ENCODE peak calls at places on chromosomes 16 and 17, in eight cellular contexts. Q is NCI-H1105, K is OCI-M1, N is T-cell, U is fibroblast of pulmonary artery, Z is H4, H is IMR-90, S is hypothalamus. F is an unnamed sample.

GRCh38 chr16:85365120-85365519 is 248.0 kb upstream of the GSE1 start:
- DNase-seq in Q (peak; percentile 38), K (no peak), N (no peak), U (no peak), Z (no peak), H (no peak), S (no peak), F (no peak)

GRCh38 chr17:76753061-76753961 is 15.4 kb downstream of the MFSD11 start:
- DNase-seq in Q (no peak), K (peak; percentile 47), N (peak; percentile 44), U (no peak), Z (no peak), H (no peak), S (no peak), F (peak; percentile 32)

GRCh38 chr16:62038646-62039045 is 2.4 kb upstream of the CDH8 start:
- DNase-seq in Q (no peak), K (peak; percentile 16), N (no peak), U (no peak), Z (no peak), H (no peak), S (no peak), F (no peak)

GRCh38 chr16:27951752-27952151 is 111.8 kb downstream of the GSG1L start:
- DNase-seq in Q (no peak), K (no peak), N (no peak), U (no peak), Z (no peak), H (peak; percentile 43), S (no peak), F (no peak)

GRCh38 chr17:64399071-64399766 is 8.6 kb upstream of the PECAM1 start:
- DNase-seq in Q (no peak), K (no peak), N (no peak), U (peak; percentile 49), Z (peak; percentile 47), H (no peak), S (no peak), F (no peak)

GRCh38 chr16:29765167-29766032 is 12.7 kb upstream of the ZG16 start:
- DNase-seq in Q (peak; percentile 12), K (no peak), N (no peak), U (no peak), Z (no peak), H (no peak), S (no peak), F (no peak)

GRCh38 chr17:14451729-14452191 is 150.9 kb downstream of the HS3ST3B1 start:
- DNase-seq in Q (no peak), K (no peak), N (no peak), U (no peak), Z (no peak), H (peak; percentile 7), S (no peak), F (no peak)

GRCh38 chr16:15051387-15051951 is 4.4 kb downstream of the NTAN1 start:
- DNase-seq in Q (no peak), K (no peak), N (no peak), U (no peak), Z (no peak), H (no peak), S (no peak), F (no peak)

GRCh38 chr17:45873728-45874127 is 20.6 kb upstream of the MAPT start:
- DNase-seq in Q (no peak), K (peak; percentile 22), N (no peak), U (no peak), Z (no peak), H (no peak), S (no peak), F (peak; percentile 22)

GRCh38 chr16:11224096-11224893 is 31.7 kb downstream of the SOCS1 start:
- DNase-seq in Q (no peak), K (peak; percentile 96), N (peak; percentile 69), U (no peak), Z (no peak), H (no peak), S (no peak), F (peak; percentile 18)

GRCh38 chr16:20610192-20610891 is 34.2 kb upstream of the ACSM2B start:
- DNase-seq in Q (peak; percentile 78), K (peak; percentile 20), N (no peak), U (no peak), Z (no peak), H (no peak), S (no peak), F (no peak)

GRCh38 chr16:87635541-87636049 is 33.3 kb downstream of the JPH3 start:
- DNase-seq in Q (peak; percentile 25), K (peak; percentile 72), N (peak; percentile 67), U (peak; percentile 22), Z (peak; percentile 84), H (peak; percentile 19), S (peak; percentile 27), F (peak; percentile 51)

GRCh38 chr17:72388765-72389473 is 268.1 kb downstream of the SOX9 start:
- DNase-seq in Q (no peak), K (peak; percentile 11), N (no peak), U (no peak), Z (peak; percentile 94), H (no peak), S (no peak), F (no peak)

GRCh38 chr16:4886151-4886550 is 38.9 kb downstream of the UBN1 start:
- DNase-seq in Q (no peak), K (no peak), N (no peak), U (no peak), Z (no peak), H (no peak), S (no peak), F (no peak)

GRCh38 chr17:67107811-67108210 is 63.5 kb downstream of the CACNG1 start:
- DNase-seq in Q (no peak), K (no peak), N (no peak), U (no peak), Z (no peak), H (no peak), S (no peak), F (no peak)

GRCh38 chr17:75349589-75349988 is 55.9 kb downstream of the GRB2 start:
- DNase-seq in Q (no peak), K (no peak), N (no peak), U (no peak), Z (no peak), H (no peak), S (no peak), F (no peak)

GRCh38 chr17:59365383-59365981 is 34.0 kb downstream of the YPEL2 start:
- DNase-seq in Q (peak; percentile 43), K (peak; percentile 98), N (peak; percentile 44), U (no peak), Z (no peak), H (no peak), S (no peak), F (no peak)

GRCh38 chr16:86252596-86252995 is 257.7 kb upstream of the FOXF1 start:
- DNase-seq in Q (no peak), K (peak; percentile 23), N (no peak), U (peak; percentile 55), Z (peak; percentile 43), H (peak; percentile 65), S (no peak), F (no peak)

GRCh38 chr16:50572700-50573099 is 24.5 kb downstream of the NKD1 start:
- DNase-seq in Q (no peak), K (no peak), N (no peak), U (no peak), Z (no peak), H (no peak), S (no peak), F (no peak)

GRCh38 chr17:77825621-77826020 is 132.9 kb upstream of the TNRC6C start:
- DNase-seq in Q (no peak), K (no peak), N (no peak), U (no peak), Z (no peak), H (no peak), S (no peak), F (no peak)

GRCh38 chr17:6100891-6101290 is 30.7 kb downstream of the WSCD1 start:
- DNase-seq in Q (no peak), K (no peak), N (no peak), U (no peak), Z (no peak), H (no peak), S (no peak), F (no peak)

GRCh38 chr16:82192665-82193064 is 22.6 kb upstream of the MPHOSPH6 start:
- DNase-seq in Q (no peak), K (peak; percentile 14), N (no peak), U (peak; percentile 90), Z (peak; percentile 14), H (peak; percentile 88), S (no peak), F (no peak)

GRCh38 chr17:8152981-8153549 is 861 bp upstream of the PER1 start:
- DNase-seq in Q (no peak), K (no peak), N (no peak), U (no peak), Z (no peak), H (no peak), S (no peak), F (no peak)

GRCh38 chr17:70597774-70598173 is 428.4 kb downstream of the KCNJ2 start:
- DNase-seq in Q (peak; percentile 57), K (no peak), N (no peak), U (no peak), Z (no peak), H (no peak), S (no peak), F (no peak)

GRCh38 chr17:47696717-47697642 is 3.0 kb downstream of the TBKBP1 start:
- DNase-seq in Q (no peak), K (no peak), N (no peak), U (no peak), Z (no peak), H (no peak), S (no peak), F (no peak)

GRCh38 chr17:4933646-4934045 is 1.6 kb downstream of the GP1BA start:
- DNase-seq in Q (no peak), K (no peak), N (no peak), U (no peak), Z (no peak), H (no peak), S (no peak), F (no peak)

GRCh38 chr17:80786470-80786869 is 205.2 kb upstream of the CHMP6 start:
- DNase-seq in Q (no peak), K (no peak), N (no peak), U (no peak), Z (no peak), H (no peak), S (no peak), F (no peak)

GRCh38 chr17:62595484-62595883 is 32.0 kb upstream of the MRC2 start:
- DNase-seq in Q (no peak), K (no peak), N (no peak), U (no peak), Z (no peak), H (no peak), S (no peak), F (no peak)

GRCh38 chr16:14278749-14279148 is 207.6 kb downstream of the MRTFB start:
- DNase-seq in Q (no peak), K (no peak), N (no peak), U (no peak), Z (no peak), H (no peak), S (no peak), F (no peak)

GRCh38 chr17:67474081-67474661 is 97.1 kb downstream of the PITPNC1 start:
- DNase-seq in Q (no peak), K (no peak), N (no peak), U (peak; percentile 96), Z (no peak), H (peak; percentile 39), S (no peak), F (no peak)

GRCh38 chr17:9356488-9356911 is 219.1 kb downstream of the STX8 start:
- DNase-seq in Q (peak; percentile 1), K (no peak), N (no peak), U (no peak), Z (no peak), H (no peak), S (no peak), F (no peak)

GRCh38 chr17:49984283-49984682 is 10.7 kb downstream of the DLX3 start:
- DNase-seq in Q (no peak), K (no peak), N (no peak), U (no peak), Z (no peak), H (no peak), S (no peak), F (no peak)